ENCODE peak calls at places on chromosomes 1 and 21, in eight cellular contexts. Q is brain microvascular endothelial cell, X is mammary epithelial cell, T is AG04450, C is kidney epithelial cell, Z is HCT116, N is thoracic aorta, B is cardiac muscle cell. R is an unnamed sample.

GRCh38 chr1:208528577-208529240 is 284.5 kb upstream of the PLXNA2 start:
- DNase-seq in Z (no peak), C (no peak), X (no peak), N (no peak), Q (no peak), T (no peak), B (no peak), R (no peak)

GRCh38 chr21:44931501-44932365 is 8.1 kb upstream of the SLX9 start:
- DNase-seq in Z (no peak), X (no peak), B (no peak), C (no peak), N (no peak), T (no peak), Q (no peak), R (no peak)

GRCh38 chr1:5916572-5917280 is 75.5 kb downstream of the NPHP4 start:
- DNase-seq in T (no peak), C (no peak), B (no peak), X (no peak), Z (no peak), Q (no peak), N (no peak), R (no peak)

GRCh38 chr1:30533796-30534550 is 189.4 kb downstream of the MATN1 start:
- DNase-seq in Q (no peak), B (no peak), X (no peak), N (no peak), C (no peak), T (no peak), Z (no peak), R (no peak)

GRCh38 chr21:36647279-36648093 is 51.4 kb upstream of the SIM2 start:
- DNase-seq in N (no peak), Q (peak), T (no peak), B (no peak), X (no peak), Z (no peak), C (peak), R (no peak)

GRCh38 chr1:44327679-44328491 is 27.2 kb downstream of the ERI3 start:
- DNase-seq in B (no peak), X (peak), T (peak), Z (peak), Q (peak), C (peak), N (peak), R (peak)

GRCh38 chr1:119364640-119365039 is 3.9 kb upstream of the HAO2 start:
- DNase-seq in N (no peak), C (no peak), X (peak), Q (no peak), Z (no peak), B (no peak), T (no peak), R (no peak)

GRCh38 chr1:91804546-91805023 is 81.4 kb downstream of the TGFBR3 start:
- DNase-seq in B (no peak), C (peak), Z (peak), T (no peak), N (no peak), Q (peak), X (peak), R (no peak)

GRCh38 chr1:8116892-8117262 is 90.8 kb upstream of the ERRFI1 start:
- DNase-seq in X (no peak), C (no peak), T (peak), Q (peak), Z (no peak), B (no peak), N (no peak), R (no peak)

GRCh38 chr1:192904438-192904895 is 95.6 kb downstream of the RGS2 start:
- DNase-seq in N (peak), T (peak), C (peak), B (no peak), Z (no peak), Q (peak), X (peak), R (no peak)

GRCh38 chr1:236774926-236775325 is 20.2 kb upstream of the MTR start:
- DNase-seq in T (no peak), N (no peak), Z (peak), X (no peak), Q (peak), C (no peak), B (peak), R (no peak)

GRCh38 chr1:115251340-115251748 is 86.7 kb downstream of the NGF start:
- DNase-seq in B (no peak), X (no peak), Q (no peak), N (no peak), C (no peak), T (peak), Z (no peak), R (no peak)

GRCh38 chr1:45018599-45019230 is 6.7 kb downstream of the UROD start:
- DNase-seq in T (peak), C (no peak), B (peak), X (peak), Q (peak), Z (peak), N (no peak), R (peak)

GRCh38 chr1:58909162-58909560 is 125.3 kb upstream of the JUN start:
- DNase-seq in T (no peak), X (peak), Q (no peak), C (no peak), Z (no peak), N (no peak), B (no peak), R (no peak)

GRCh38 chr21:45468971-45469272 is 64.0 kb downstream of the COL18A1 start:
- DNase-seq in B (no peak), Z (no peak), N (no peak), Q (no peak), C (no peak), T (no peak), X (no peak), R (no peak)

GRCh38 chr1:111587509-111588174 is 31.9 kb upstream of the RAP1A start:
- DNase-seq in Z (no peak), N (no peak), C (no peak), Q (no peak), X (no peak), T (no peak), B (no peak), R (no peak)

GRCh38 chr21:37527716-37528115 is 161.1 kb downstream of the DYRK1A start:
- DNase-seq in C (no peak), B (no peak), N (no peak), T (no peak), Z (no peak), Q (no peak), X (no peak), R (no peak)

GRCh38 chr1:226863446-226863845 is 7.0 kb upstream of the PSEN2 start:
- DNase-seq in T (no peak), B (no peak), C (peak), X (peak), Q (peak), N (no peak), Z (no peak), R (no peak)

GRCh38 chr21:29730281-29730680 is 209.5 kb downstream of the GRIK1 start:
- DNase-seq in B (no peak), Q (no peak), X (no peak), N (no peak), C (no peak), Z (no peak), T (no peak), R (no peak)

GRCh38 chr21:44736291-44737004 is 25.1 kb upstream of the TSPEAR start:
- DNase-seq in N (no peak), T (no peak), Z (no peak), Q (no peak), X (no peak), C (no peak), B (no peak), R (peak)

GRCh38 chr1:226457307-226457712 is 49.4 kb upstream of the PARP1 start:
- DNase-seq in Z (no peak), B (no peak), N (no peak), X (no peak), Q (peak), T (no peak), C (no peak), R (no peak)

GRCh38 chr1:38785285-38786039 is 74.1 kb downstream of the RRAGC start:
- DNase-seq in B (no peak), C (no peak), X (no peak), Z (no peak), Q (no peak), T (no peak), N (no peak), R (no peak)

GRCh38 chr1:230103341-230104173 is 36.5 kb downstream of the GALNT2 start:
- DNase-seq in T (no peak), X (no peak), N (no peak), Q (no peak), C (no peak), Z (no peak), B (no peak), R (no peak)

GRCh38 chr1:180950321-180950720 is 37.6 kb downstream of the KIAA1614 start:
- DNase-seq in T (no peak), N (no peak), C (no peak), Q (no peak), X (no peak), Z (no peak), B (no peak), R (no peak)

GRCh38 chr1:74629283-74629682 is 44.3 kb downstream of the ERICH3 start:
- DNase-seq in X (no peak), N (no peak), T (no peak), Z (no peak), Q (no peak), C (no peak), B (no peak), R (no peak)

GRCh38 chr1:46703927-46704641 is 14.8 kb downstream of the EFCAB14 start:
- DNase-seq in N (no peak), X (no peak), B (no peak), Q (no peak), Z (no peak), C (no peak), T (no peak), R (no peak)

GRCh38 chr1:2232255-2232915 is 4.3 kb downstream of the SKI start:
- DNase-seq in T (no peak), B (no peak), Z (no peak), N (no peak), X (no peak), C (no peak), Q (no peak), R (no peak)

GRCh38 chr1:234584926-234585325 is 25.1 kb downstream of the IRF2BP2 start:
- DNase-seq in T (no peak), X (no peak), B (peak), N (no peak), C (no peak), Q (peak), Z (no peak), R (no peak)

GRCh38 chr1:91609571-91609970 is 108.9 kb downstream of the CDC7 start:
- DNase-seq in Q (peak), Z (peak), B (no peak), T (peak), N (no peak), C (peak), X (peak), R (no peak)

GRCh38 chr21:31922881-31923280 is 50.1 kb downstream of the HUNK start:
- DNase-seq in Z (no peak), Q (no peak), T (no peak), N (no peak), B (no peak), X (no peak), C (no peak), R (no peak)

GRCh38 chr1:21955474-21956281 is 18.6 kb upstream of the HSPG2 start:
- DNase-seq in Z (no peak), X (peak), N (no peak), C (no peak), B (no peak), Q (no peak), T (no peak), R (no peak)

GRCh38 chr21:37149411-37149810 is 76.4 kb downstream of the TTC3 start:
- DNase-seq in B (no peak), T (peak), N (no peak), Q (peak), X (peak), Z (no peak), C (no peak), R (no peak)

GRCh38 chr1:32500387-32501209 is 35.7 kb downstream of the ZBTB8B start:
- DNase-seq in T (no peak), Q (no peak), X (peak), N (no peak), Z (no peak), C (no peak), B (peak), R (no peak)

GRCh38 chr1:168871531-168871930 is 142.5 kb upstream of the DPT start:
- DNase-seq in B (no peak), C (no peak), Q (no peak), T (no peak), N (no peak), X (no peak), Z (no peak), R (no peak)

GRCh38 chr1:206753141-206753540 is 17.4 kb upstream of the IL19 start:
- DNase-seq in C (no peak), Q (peak), X (no peak), T (no peak), B (no peak), Z (no peak), N (no peak), R (no peak)

GRCh38 chr21:40472026-40472425 is 374.9 kb downstream of the DSCAM start:
- DNase-seq in Q (no peak), N (no peak), Z (no peak), B (no peak), X (no peak), C (no peak), T (no peak), R (no peak)

GRCh38 chr1:43975249-43975961 is 645 bp downstream of the ATP6V0B start:
- DNase-seq in T (no peak), X (peak), Q (no peak), B (peak), Z (no peak), N (no peak), C (no peak), R (peak)

GRCh38 chr21:40902299-40902698 is 55.3 kb upstream of the DSCAM start:
- DNase-seq in N (no peak), Q (no peak), C (no peak), T (no peak), X (no peak), Z (no peak), B (no peak), R (peak)

DNA sequence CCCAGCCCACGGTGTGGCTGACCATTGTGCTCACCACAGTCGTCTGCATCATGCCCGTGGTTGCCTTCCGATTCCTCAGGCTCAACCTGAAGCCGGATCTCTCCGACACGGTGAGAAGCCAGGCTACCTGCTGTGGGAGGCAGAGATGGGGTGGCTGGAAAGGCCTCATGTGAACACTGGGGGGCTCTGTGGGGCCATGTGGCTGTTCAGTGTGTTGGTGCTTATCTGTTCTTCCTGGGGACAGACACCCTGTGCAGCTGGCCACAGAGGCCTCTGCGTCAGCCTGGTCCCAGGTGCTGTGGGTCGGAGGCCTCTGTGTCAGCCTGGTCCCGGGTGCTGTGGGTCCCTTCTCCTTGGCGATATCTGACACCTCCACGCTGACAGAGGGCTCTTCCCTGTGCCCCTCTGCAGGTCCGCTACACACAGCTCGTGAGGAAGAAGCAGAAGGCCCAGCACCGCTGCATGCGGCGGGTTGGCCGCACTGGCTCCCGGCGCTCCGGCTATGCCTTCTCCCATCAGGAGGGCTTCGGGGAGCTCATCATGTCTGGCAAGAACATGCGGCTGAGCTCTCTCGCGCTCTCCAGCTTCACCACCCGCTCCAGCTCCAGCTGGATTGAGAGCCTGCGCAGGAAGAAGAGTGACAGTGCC is 23.2 kb downstream of the ATP8B2 start:
- DNase-seq in C (no peak), X (no peak), Q (no peak), Z (no peak), N (no peak), B (no peak), T (no peak), R (no peak)
- TF ChIP-seq CTCF in C (no peak), X (no peak), Q (peak), Z (no peak), N (no peak), B (no peak), T (no peak), R (no peak)

GRCh38 chr1:172141351-172142000 is 279.0 kb upstream of the C1orf105 start:
- DNase-seq in Q (no peak), Z (no peak), N (no peak), B (no peak), T (no peak), C (no peak), X (no peak), R (no peak)
- H3K4me3 ChIP-seq in Q (peak), Z (no peak), N (peak), B (no peak), T (peak), C (no peak), X (no peak), R (no peak)

DNA sequence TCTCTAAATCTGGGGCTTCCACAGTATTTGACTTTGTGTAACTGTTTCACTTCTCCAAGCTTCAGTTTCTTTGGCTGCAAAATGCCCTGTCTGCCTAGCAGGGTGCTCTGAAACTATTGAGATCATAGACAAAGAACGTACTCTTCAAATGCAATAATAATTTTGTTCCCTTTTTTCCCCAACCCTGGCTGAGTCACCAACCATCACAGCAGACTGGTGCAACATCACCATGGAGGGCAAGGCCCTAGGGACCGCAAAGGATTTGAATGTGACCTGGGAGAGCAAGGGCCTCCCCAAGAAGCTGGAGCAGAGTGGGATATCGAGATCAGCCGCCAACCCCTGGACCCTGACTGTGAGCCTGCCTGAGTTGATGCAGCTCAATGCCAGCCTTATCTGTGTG is 115.0 kb downstream of the FCRL5 start:
- DNase-seq in X (no peak), C (no peak), B (no peak), N (no peak), Q (no peak), T (no peak), Z (no peak), R (no peak)
- TF ChIP-seq CTCF in X (no peak), C (no peak), B (no peak), N (no peak), Q (no peak), T (no peak), Z (no peak), R (no peak)

GRCh38 chr1:172951728-172952365 is 98.9 kb downstream of the TNFSF18 start:
- DNase-seq in T (no peak), C (no peak), N (no peak), Z (no peak), X (peak), B (no peak), Q (no peak), R (no peak)

GRCh38 chr1:172948457-172948856 is 102.3 kb downstream of the TNFSF18 start:
- DNase-seq in B (no peak), Z (no peak), Q (peak), T (no peak), N (no peak), X (peak), C (no peak), R (no peak)

GRCh38 chr1:172949096-172949495 is 101.6 kb downstream of the TNFSF18 start:
- DNase-seq in Q (no peak), Z (no peak), N (no peak), C (no peak), T (no peak), B (no peak), X (no peak), R (no peak)

GRCh38 chr1:172952541-172952940 is 98.2 kb downstream of the TNFSF18 start:
- DNase-seq in C (no peak), B (no peak), X (no peak), Q (no peak), N (no peak), Z (no peak), T (no peak), R (no peak)

DNA sequence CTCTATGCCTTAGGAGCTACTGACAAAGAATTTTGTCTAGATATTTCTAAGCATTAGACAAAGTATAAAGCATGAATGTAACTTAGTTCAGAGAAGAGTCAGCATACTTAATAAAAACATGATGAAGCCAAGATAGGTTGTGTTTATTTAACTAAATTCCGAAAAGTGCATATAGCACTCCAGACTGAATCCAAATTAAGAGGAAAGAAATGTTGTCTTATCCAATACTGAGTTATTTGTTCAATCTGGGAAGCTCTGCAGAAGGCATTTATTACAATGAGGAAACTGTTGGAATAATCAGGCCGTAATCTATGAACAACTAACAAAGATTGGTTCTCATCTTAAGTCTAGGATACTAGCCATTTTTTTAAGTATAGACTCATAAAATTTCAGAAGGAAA is 100.2 kb downstream of the TNFSF18 start:
- DNase-seq in Q (no peak), X (no peak), N (no peak), B (no peak), T (no peak), C (no peak), Z (no peak), R (peak)
- H3K4me3 ChIP-seq in Q (no peak), X (no peak), N (no peak), B (no peak), T (no peak), C (no peak), Z (no peak), R (no peak)

GRCh38 chr1:188778578-188778977 is 1699.1 kb downstream of the BRINP3 start:
- DNase-seq in Z (no peak), B (no peak), X (no peak), Q (no peak), C (no peak), T (no peak), N (no peak), R (no peak)

GRCh38 chr1:188782220-188782841 is 1695.3 kb downstream of the BRINP3 start:
- DNase-seq in X (peak), T (peak), C (peak), B (peak), N (no peak), Q (peak), Z (peak), R (peak)
- TF ChIP-seq CTCF in X (peak), T (peak), C (peak), B (peak), N (no peak), Q (peak), Z (peak), R (peak)

GRCh38 chr21:43723648-43724047 is 4.7 kb downstream of the PDXK start:
- DNase-seq in Z (no peak), N (no peak), Q (no peak), T (no peak), B (no peak), X (no peak), C (no peak), R (no peak)

GRCh38 chr21:43731476-43731875 is 12.5 kb downstream of the PDXK start:
- DNase-seq in T (no peak), C (no peak), Q (no peak), N (no peak), B (no peak), X (no peak), Z (no peak), R (no peak)

GRCh38 chr21:43728467-43729390 is 9.8 kb downstream of the PDXK start:
- DNase-seq in B (peak), Z (peak), C (peak), Q (peak), N (peak), T (peak), X (peak), R (peak)

GRCh38 chr21:43726686-43727570 is 8.0 kb downstream of the PDXK start:
- DNase-seq in C (no peak), B (no peak), Q (no peak), T (no peak), Z (no peak), X (no peak), N (no peak), R (no peak)

GRCh38 chr21:43727571-43728466 is 8.9 kb downstream of the PDXK start:
- DNase-seq in B (no peak), Q (no peak), T (no peak), Z (no peak), N (no peak), C (no peak), X (no peak), R (peak)
- H3K4me3 ChIP-seq in B (peak), Q (no peak), T (peak), Z (peak), N (peak), C (no peak), X (no peak), R (peak)

GRCh38 chr1:48356901-48357300 is 115.1 kb downstream of the SPATA6 start:
- DNase-seq in B (no peak), X (no peak), N (no peak), Z (no peak), Q (no peak), T (no peak), C (no peak), R (no peak)
- TF ChIP-seq CTCF in B (peak), X (no peak), N (no peak), Z (no peak), Q (no peak), T (peak), C (no peak), R (peak)